ENCODE peak calls at places on chromosomes 3 and 15, in five cellular contexts. X is activated CD4-positive, alpha-beta T cell treated with anti-CD3 and anti-CD28 coated beads for 4 hours; T is fibroblast of mammary gland; N is IMR-90; O is astrocyte of the spinal cord. D is an unnamed sample.

GRCh38 chr3:331881-332280 is 135.3 kb downstream of the CHL1 start:
- DNase-seq in T (no peak), O (no peak), N (peak; percentile 81), X (no peak), D (no peak)

GRCh38 chr3:123618768-123619484 is 34.1 kb upstream of the HACD2 start:
- DNase-seq in X (no peak), N (peak; percentile 82), O (peak; percentile 75), T (peak; percentile 84), D (no peak)

GRCh38 chr3:36894924-36895323 is 49.9 kb downstream of the TRANK1 start:
- DNase-seq in O (no peak), X (no peak), N (no peak), T (no peak), D (no peak)

GRCh38 chr15:78084359-78084750 is 6.8 kb upstream of the TBC1D2B start:
- DNase-seq in N (no peak), X (no peak), T (no peak), O (no peak), D (no peak)

GRCh38 chr15:79673416-79674123 is 223.2 kb downstream of the MTHFS start:
- DNase-seq in O (peak; percentile 65), X (no peak), N (peak; percentile 58), T (peak; percentile 73), D (peak; percentile 24)

GRCh38 chr3:113287111-113287817 is 75.9 kb downstream of the BOC start:
- DNase-seq in T (peak; percentile 86), O (peak; percentile 82), X (no peak), N (peak; percentile 92), D (no peak)

GRCh38 chr15:27358751-27359434 is 387.9 kb downstream of the GABRG3 start:
- DNase-seq in O (peak; percentile 23), N (no peak), X (no peak), T (no peak), D (peak; percentile 74)

GRCh38 chr3:124752051-124752450 is 21.8 kb downstream of the UMPS start:
- DNase-seq in O (no peak), N (no peak), T (no peak), X (no peak), D (no peak)

GRCh38 chr3:102095383-102095782 is 246.1 kb downstream of the NFKBIZ start:
- DNase-seq in T (no peak), O (no peak), X (no peak), N (no peak), D (no peak)

GRCh38 chr3:120780977-120781376 is 38.4 kb downstream of the GTF2E1 start:
- DNase-seq in N (peak; percentile 93), X (no peak), T (peak; percentile 95), O (peak; percentile 90), D (no peak)

GRCh38 chr15:40320931-40321371 is 2.5 kb upstream of the INAFM2 start:
- DNase-seq in N (peak; percentile 67), O (peak; percentile 70), X (peak; percentile 60), T (peak; percentile 65), D (peak; percentile 69)

GRCh38 chr3:127532561-127533203 is 57.9 kb downstream of the TPRA1 start:
- DNase-seq in N (no peak), O (no peak), X (no peak), T (no peak), D (no peak)

GRCh38 chr3:64104006-64104405 is 80.7 kb upstream of the PSMD6 start:
- DNase-seq in X (no peak), N (no peak), T (no peak), O (no peak), D (no peak)

GRCh38 chr15:35624881-35625280 is 78.9 kb upstream of the DPH6 start:
- DNase-seq in N (peak; percentile 92), O (peak; percentile 54), X (no peak), T (peak; percentile 93), D (no peak)

GRCh38 chr3:42035007-42035406 is 56.1 kb upstream of the TRAK1 start:
- DNase-seq in N (no peak), O (no peak), T (no peak), X (no peak), D (no peak)

GRCh38 chr3:168534761-168535160 is 439.0 kb upstream of the GOLIM4 start:
- DNase-seq in N (no peak), O (no peak), T (no peak), X (no peak), D (no peak)

GRCh38 chr3:101229681-101230080 is 90.7 kb downstream of the IMPG2 start:
- DNase-seq in T (no peak), O (no peak), X (no peak), N (no peak), D (no peak)

GRCh38 chr3:73045391-73045790 is 16.1 kb upstream of the EBLN2 start:
- DNase-seq in X (no peak), N (peak; percentile 60), T (peak; percentile 69), O (no peak), D (no peak)

GRCh38 chr15:80639168-80639555 is 55.9 kb upstream of the ABHD17C start:
- DNase-seq in N (no peak), O (no peak), X (no peak), T (no peak), D (no peak)

GRCh38 chr15:81085213-81085612 is 48.9 kb upstream of the CFAP161 start:
- DNase-seq in O (no peak), N (no peak), X (no peak), T (no peak), D (no peak)

GRCh38 chr3:146504546-146505197 is 35.3 kb upstream of the PLSCR2 start:
- DNase-seq in O (no peak), N (no peak), T (no peak), X (no peak), D (no peak)

GRCh38 chr15:56733131-56734012 is at the start of gene ZNF280D:
- DNase-seq in X (peak; percentile 75), T (peak; percentile 87), N (peak; percentile 85), O (peak; percentile 93), D (peak; percentile 69)

GRCh38 chr15:38461089-38461833 is 7.3 kb downstream of the FAM98B start:
- DNase-seq in T (peak; percentile 24), X (no peak), N (peak; percentile 63), O (peak; percentile 26), D (no peak)

GRCh38 chr15:52093539-52094502 is 18.8 kb downstream of the BCL2L10 start:
- DNase-seq in X (no peak), N (peak; percentile 84), O (peak; percentile 94), T (peak; percentile 98), D (no peak)

GRCh38 chr3:142445816-142446254 is 2.0 kb downstream of the XRN1 start:
- DNase-seq in N (peak; percentile 53), T (peak; percentile 52), O (peak; percentile 48), X (peak; percentile 8), D (no peak)

GRCh38 chr3:128665362-128666021 is 14.9 kb upstream of the RPN1 start:
- DNase-seq in O (no peak), N (no peak), X (no peak), T (no peak), D (no peak)

D was measured in iPS-NIHi11.